ENCODE peak calls at places on chromosomes 2 and 18, in nine cellular contexts. S is neural progenitor cell; K is K562; P is CD8-positive, alpha-beta memory T cell; R is WERI-Rb-1; G is left ventricle myocardium inferior; O is thyroid gland; D is lung; Z is aorta. C is an unnamed sample. For H3K36me3, the result is how much of the 10 kb centered on the place peaks cover.

GRCh38 chr2:9538000-9538507 is 17.6 kb downstream of the ADAM17 start:
- DNase-seq in O (no peak), R (no peak), K (no peak), D (no peak), Z (no peak), P (no peak), S (no peak), G (no peak), C (no peak)

GRCh38 chr2:42844366-42844765 is 52.0 kb upstream of the HAAO start:
- DNase-seq in G (no peak), O (no peak), S (no peak), R (no peak), K (no peak), D (no peak), Z (no peak), P (no peak), C (no peak)

GRCh38 chr2:1437101-1437500 is 23.8 kb downstream of the TPO start:
- DNase-seq in D (no peak), S (no peak), G (no peak), P (no peak), O (no peak), R (no peak), K (no peak), Z (no peak), C (no peak)

GRCh38 chr2:207333599-207334308 is 168.0 kb upstream of the KLF7 start:
- DNase-seq in K (no peak), P (no peak), S (no peak), D (no peak), Z (no peak), G (no peak), R (no peak), O (no peak), C (no peak)

GRCh38 chr18:48749768-48750167 is 201.0 kb downstream of the SMAD7 start:
- DNase-seq in O (no peak), G (peak), Z (peak), K (no peak), R (no peak), D (no peak), P (no peak), S (no peak), C (no peak)

GRCh38 chr18:75854174-75854573 is 426.7 kb upstream of the SMIM21 start:
- DNase-seq in K (peak), O (no peak), Z (no peak), D (peak), R (peak), G (no peak), S (peak), P (no peak), C (peak)

GRCh38 chr2:240953426-240954425 is 44.7 kb upstream of the SNED1 start:
- DNase-seq in S (no peak), D (no peak), R (no peak), O (peak), G (peak), K (no peak), Z (no peak), P (no peak), C (no peak)

GRCh38 chr2:20485612-20485926 is 38.7 kb downstream of the RHOB start:
- DNase-seq in D (no peak), P (no peak), R (no peak), K (no peak), Z (no peak), S (no peak), G (no peak), O (no peak), C (no peak)

GRCh38 chr2:62471816-62472215 is 34.2 kb downstream of the TMEM17 start:
- DNase-seq in Z (peak), P (no peak), D (no peak), K (no peak), O (peak), S (no peak), R (no peak), G (peak), C (no peak)

GRCh38 chr2:179195146-179195545 is 69.5 kb downstream of the SESTD1 start:
- DNase-seq in D (no peak), R (no peak), G (no peak), P (no peak), K (no peak), O (no peak), S (no peak), Z (no peak), C (no peak)

GRCh38 chr2:179186126-179186525 is 78.5 kb downstream of the SESTD1 start:
- DNase-seq in G (no peak), P (no peak), S (no peak), K (no peak), Z (no peak), R (no peak), D (no peak), O (no peak), C (no peak)

GRCh38 chr2:179193759-179194394 is 70.8 kb downstream of the SESTD1 start:
- DNase-seq in K (no peak), P (no peak), R (no peak), O (no peak), Z (no peak), D (no peak), S (no peak), G (no peak), C (no peak)

GRCh38 chr2:179191110-179191509 is 73.5 kb downstream of the SESTD1 start:
- DNase-seq in Z (no peak), S (no peak), D (no peak), R (no peak), K (no peak), G (no peak), P (no peak), O (no peak), C (no peak)
- H3K36me3 ChIP-seq in Z (under half), S (under half), D (under half), R (under half), K (under half), G (under half), P (under half), O (under half), C (under half)

GRCh38 chr18:34562252-34562870 is 147.7 kb upstream of the DTNA start:
- DNase-seq in S (no peak), O (no peak), G (no peak), P (no peak), D (no peak), K (no peak), Z (no peak), R (no peak), C (no peak)
- H3K4me3 ChIP-seq in S (no peak), O (no peak), G (peak), P (no peak), D (no peak), K (no peak), Z (no peak), R (no peak), C (no peak)

DNA sequence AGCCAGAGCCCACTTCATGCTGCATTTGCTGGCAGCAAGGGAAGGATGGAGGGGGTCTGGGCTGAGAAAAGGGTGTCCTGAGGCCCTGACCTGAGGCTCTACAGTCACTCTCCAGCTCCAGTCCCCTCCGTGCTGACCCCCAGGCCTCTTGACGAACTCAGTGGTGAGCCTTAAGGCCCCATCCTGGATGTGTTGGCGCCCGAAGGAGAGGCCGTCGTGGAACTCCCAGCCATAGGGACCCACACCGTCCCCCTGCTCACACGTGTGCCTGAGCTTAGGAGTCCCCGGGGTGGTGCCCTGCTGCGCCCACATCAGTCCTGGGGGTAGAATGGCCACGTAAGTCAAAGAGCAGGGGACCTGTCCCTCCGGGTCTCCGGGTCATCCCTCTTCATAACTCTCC is 776 bp downstream of the MOGS start:
- DNase-seq in O (peak), G (no peak), P (no peak), D (no peak), S (peak), K (no peak), Z (peak), R (no peak), C (no peak)
- H3K36me3 ChIP-seq in O (under half), G (under half), P (under half), D (under half), S (under half), K (under half), Z (under half), R (under half), C (under half)

GRCh38 chr2:157258520-157259326 is 1.2 kb downstream of the GALNT5 start:
- DNase-seq in R (no peak), G (no peak), S (no peak), Z (no peak), O (no peak), D (no peak), K (peak), P (no peak), C (no peak)
- H3K4me3 ChIP-seq in R (no peak), G (no peak), S (no peak), Z (no peak), O (no peak), D (peak), K (peak), P (no peak), C (no peak)